ENCODE peak calls at places on chromosomes 16 and 17, in four cellular contexts. One of them, this sample, is unnamed.

GRCh38 chr17:5418858-5419355 is 555 bp downstream of the NUP88 start:
- DNase-seq in tibial artery: no peak
- DNase-seq in transverse colon: peak
- DNase-seq in brain microvascular endothelial cell: peak
- DNase-seq in this sample: no peak

GRCh38 chr17:32445075-32445427 is 741 bp downstream of the PSMD11 start:
- DNase-seq in tibial artery: no peak
- DNase-seq in transverse colon: peak
- DNase-seq in brain microvascular endothelial cell: peak
- DNase-seq in this sample: peak

GRCh38 chr17:7835818-7836595 is 2.0 kb downstream of the KDM6B start:
- DNase-seq in tibial artery: peak
- DNase-seq in transverse colon: peak
- DNase-seq in brain microvascular endothelial cell: peak
- DNase-seq in this sample: peak

GRCh38 chr17:14926526-14927122 is 338.5 kb downstream of the PMP22 start:
- DNase-seq in tibial artery: no peak
- DNase-seq in transverse colon: peak
- DNase-seq in brain microvascular endothelial cell: peak
- DNase-seq in this sample: peak

GRCh38 chr16:27127293-27127692 is 60.6 kb downstream of the C16orf82 start:
- DNase-seq in tibial artery: no peak
- DNase-seq in transverse colon: no peak
- DNase-seq in brain microvascular endothelial cell: peak
- DNase-seq in this sample: peak

GRCh38 chr16:73457851-73458250 is 409.9 kb upstream of the ZFHX3 start:
- DNase-seq in tibial artery: no peak
- DNase-seq in transverse colon: no peak
- DNase-seq in brain microvascular endothelial cell: no peak
- DNase-seq in this sample: no peak

GRCh38 chr16:27642753-27643152 is 92.8 kb downstream of the KATNIP start:
- DNase-seq in tibial artery: no peak
- DNase-seq in transverse colon: no peak
- DNase-seq in brain microvascular endothelial cell: no peak
- DNase-seq in this sample: peak

GRCh38 chr17:2936351-2936750 is 127.1 kb downstream of the OR1D5 start:
- DNase-seq in tibial artery: no peak
- DNase-seq in transverse colon: no peak
- DNase-seq in brain microvascular endothelial cell: no peak
- DNase-seq in this sample: no peak

GRCh38 chr17:50514388-50514787 is 6.1 kb downstream of the MYCBPAP start:
- DNase-seq in tibial artery: no peak
- DNase-seq in transverse colon: no peak
- DNase-seq in brain microvascular endothelial cell: no peak
- DNase-seq in this sample: no peak

GRCh38 chr17:50507871-50508572 is at the start of gene MYCBPAP:
- DNase-seq in tibial artery: peak
- DNase-seq in transverse colon: peak
- DNase-seq in brain microvascular endothelial cell: peak
- DNase-seq in this sample: peak

GRCh38 chr17:50513501-50513900 is 5.3 kb downstream of the MYCBPAP start:
- DNase-seq in tibial artery: no peak
- DNase-seq in transverse colon: no peak
- DNase-seq in brain microvascular endothelial cell: no peak
- DNase-seq in this sample: no peak

GRCh38 chr17:50508573-50509460 is 578 bp downstream of the MYCBPAP start:
- DNase-seq in tibial artery: no peak
- DNase-seq in transverse colon: no peak
- DNase-seq in brain microvascular endothelial cell: no peak
- DNase-seq in this sample: no peak

DNA sequence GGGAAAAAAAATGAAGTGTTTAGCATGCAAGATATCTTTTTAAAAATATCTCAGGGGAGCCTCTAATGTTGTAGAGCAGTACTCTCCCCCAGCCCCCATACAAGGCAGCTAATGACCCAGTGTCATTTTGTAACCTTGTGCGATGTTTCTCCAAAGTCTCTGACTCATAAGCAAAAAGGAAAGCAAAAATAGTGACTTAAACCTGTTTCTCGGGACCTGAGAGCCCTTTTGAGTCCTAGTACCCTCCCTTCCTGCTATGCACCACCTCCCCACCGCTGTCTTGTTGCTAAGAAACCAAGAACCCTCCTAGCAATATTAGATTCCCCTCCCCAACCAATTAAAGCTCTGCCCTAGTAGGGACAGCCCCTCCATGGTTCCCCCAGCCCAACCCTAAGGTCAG is 2.8 kb downstream of the MYCBPAP start:
- DNase-seq in tibial artery: no peak
- DNase-seq in transverse colon: no peak
- DNase-seq in brain microvascular endothelial cell: no peak
- DNase-seq in this sample: no peak
- H3K4me3 ChIP-seq in tibial artery: no peak
- H3K4me3 ChIP-seq in transverse colon: no peak
- H3K4me3 ChIP-seq in brain microvascular endothelial cell: no peak
- H3K4me3 ChIP-seq in this sample: no peak

GRCh38 chr17:29593546-29594440 is 861 bp downstream of the ANKRD13B start:
- DNase-seq in tibial artery: no peak
- DNase-seq in transverse colon: peak
- DNase-seq in brain microvascular endothelial cell: no peak
- DNase-seq in this sample: no peak
- TF ChIP-seq CTCF in tibial artery: no peak
- TF ChIP-seq CTCF in transverse colon: no peak
- TF ChIP-seq CTCF in brain microvascular endothelial cell: peak
- TF ChIP-seq CTCF in this sample: peak

GRCh38 chr17:40480501-40481003 is 20.9 kb downstream of the TNS4 start:
- DNase-seq in tibial artery: no peak
- DNase-seq in transverse colon: peak
- DNase-seq in brain microvascular endothelial cell: no peak
- DNase-seq in this sample: peak
- H3K4me3 ChIP-seq in tibial artery: no peak
- H3K4me3 ChIP-seq in transverse colon: no peak
- H3K4me3 ChIP-seq in brain microvascular endothelial cell: no peak
- H3K4me3 ChIP-seq in this sample: no peak

GRCh38 chr16:4392382-4393242 is 21.0 kb downstream of the VASN start:
- DNase-seq in tibial artery: peak
- DNase-seq in transverse colon: no peak
- DNase-seq in brain microvascular endothelial cell: no peak
- DNase-seq in this sample: peak

GRCh38 chr16:4388275-4389021 is 16.8 kb downstream of the VASN start:
- DNase-seq in tibial artery: peak
- DNase-seq in transverse colon: no peak
- DNase-seq in brain microvascular endothelial cell: no peak
- DNase-seq in this sample: peak

GRCh38 chr16:4389051-4389955 is 17.7 kb downstream of the VASN start:
- DNase-seq in tibial artery: peak
- DNase-seq in transverse colon: no peak
- DNase-seq in brain microvascular endothelial cell: no peak
- DNase-seq in this sample: no peak

GRCh38 chr16:4391635-4392381 is 20.2 kb downstream of the VASN start:
- DNase-seq in tibial artery: no peak
- DNase-seq in transverse colon: no peak
- DNase-seq in brain microvascular endothelial cell: no peak
- DNase-seq in this sample: no peak

GRCh38 chr16:4390266-4391260 is 18.9 kb downstream of the VASN start:
- DNase-seq in tibial artery: no peak
- DNase-seq in transverse colon: no peak
- DNase-seq in brain microvascular endothelial cell: no peak
- DNase-seq in this sample: no peak
- TF ChIP-seq CTCF in tibial artery: no peak
- TF ChIP-seq CTCF in transverse colon: no peak
- TF ChIP-seq CTCF in brain microvascular endothelial cell: peak
- TF ChIP-seq CTCF in this sample: peak

DNA sequence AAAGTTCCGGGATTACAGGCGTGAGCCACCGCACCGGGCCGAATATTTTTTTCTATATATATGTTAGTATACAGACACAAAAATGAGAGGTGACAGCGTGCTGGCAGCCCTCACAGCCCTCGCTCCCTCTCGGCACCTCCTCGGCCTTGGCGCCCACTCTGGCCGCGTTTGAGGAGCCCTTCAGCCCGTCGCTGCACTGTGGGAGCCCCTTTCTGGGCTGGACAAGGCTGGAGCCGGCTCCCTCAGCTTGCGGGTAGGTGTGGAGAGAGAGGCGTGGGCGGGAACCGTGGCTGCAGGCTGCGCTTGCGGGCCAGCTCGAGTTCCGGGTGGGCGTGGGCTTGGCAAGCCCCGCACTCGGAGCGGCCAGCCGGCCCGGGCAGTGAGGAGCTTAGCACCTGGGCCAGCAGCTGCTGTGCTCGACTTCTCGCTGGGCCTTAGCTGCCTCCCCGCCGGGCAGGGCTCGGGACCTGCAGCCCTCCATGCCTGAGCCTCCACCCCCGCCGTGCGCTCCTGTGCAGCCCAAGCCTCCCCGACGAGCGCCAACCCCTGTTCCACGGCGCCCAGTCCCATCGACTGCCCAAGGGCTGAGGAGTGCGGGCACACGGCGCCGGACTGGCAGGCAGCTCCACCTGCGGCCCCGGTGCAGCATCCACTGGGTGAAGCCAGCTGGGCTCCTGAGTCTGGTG is 1.9 kb upstream of the DPEP3 start:
- DNase-seq in tibial artery: no peak
- DNase-seq in transverse colon: no peak
- DNase-seq in brain microvascular endothelial cell: no peak
- DNase-seq in this sample: no peak
- H3K4me3 ChIP-seq in tibial artery: no peak
- H3K4me3 ChIP-seq in transverse colon: no peak
- H3K4me3 ChIP-seq in brain microvascular endothelial cell: no peak
- H3K4me3 ChIP-seq in this sample: no peak

This sample was measured in AG10803.